ENCODE peak calls at places on chromosomes 4 and X, in ten cellular contexts. C is AG10803; U is colonic mucosa; H is DMS 273 treated with DMSO at 0.1 percent for 48 hours; P is ureter; Q is cardiac fibroblast; O is EH; W is stimulated activated CD8-positive, alpha-beta memory T cell treated with anti-CD3 and anti-CD28 coated beads, Interleukin-4, amount 100 ng/mL, for 48 hours; R is ACHN; F is Caki2. D is an unnamed sample.

GRCh38 chr4:744212-744841 is 38.7 kb downstream of the PCGF3 start:
- DNase-seq in C (no peak), U (no peak), H (no peak), P (no peak), Q (no peak), O (no peak), W (no peak), R (no peak), F (no peak), D (no peak)

GRCh38 chr4:123997736-123998449 is 601.3 kb downstream of the SPRY1 start:
- DNase-seq in C (no peak), U (no peak), H (no peak), P (no peak), Q (no peak), O (no peak), W (no peak), R (no peak), F (no peak), D (no peak)

GRCh38 chr4:1099684-1100335 is 13.6 kb downstream of the RNF212 start:
- DNase-seq in C (no peak), U (peak), H (no peak), P (peak), Q (no peak), O (no peak), W (no peak), R (no peak), F (no peak), D (no peak)

GRCh38 chr4:9792381-9792780 is 10.9 kb downstream of the DRD5 start:
- DNase-seq in C (no peak), U (no peak), H (no peak), P (no peak), Q (no peak), O (no peak), W (no peak), R (no peak), F (no peak), D (no peak)

GRCh38 chr4:16967722-16968121 is 69.3 kb upstream of the LDB2 start:
- DNase-seq in C (peak), U (peak), H (no peak), P (peak), Q (peak), O (peak), W (no peak), R (no peak), F (no peak), D (no peak)

GRCh38 chr4:113278324-113278934 is 229.0 kb downstream of the ANK2 start:
- DNase-seq in C (peak), U (peak), H (peak), P (peak), Q (peak), O (peak), W (peak), R (peak), F (peak), D (peak)

GRCh38 chrX:30301977-30302376 is 7.2 kb downstream of the NR0B1 start:
- DNase-seq in C (peak), U (no peak), H (no peak), P (no peak), Q (peak), O (peak), W (no peak), R (no peak), F (peak), D (no peak)

GRCh38 chrX:103533428-103534216 is 14.3 kb upstream of the RAB40A start:
- DNase-seq in C (peak), U (peak), H (peak), P (peak), Q (peak), O (peak), W (peak), R (peak), F (peak), D (peak)

GRCh38 chr4:99655315-99656081 is 2.1 kb downstream of the C4orf54 start:
- DNase-seq in C (peak), U (no peak), H (no peak), P (peak), Q (peak), O (peak), W (no peak), R (no peak), F (peak), D (no peak)

GRCh38 chr4:83591730-83592129 is 55.8 kb downstream of the GPAT3 start:
- DNase-seq in C (no peak), U (no peak), H (no peak), P (no peak), Q (no peak), O (no peak), W (no peak), R (no peak), F (no peak), D (no peak)

GRCh38 chr4:43360296-43360695 is 467.8 kb downstream of the GRXCR1 start:
- DNase-seq in C (no peak), U (no peak), H (no peak), P (no peak), Q (no peak), O (no peak), W (no peak), R (no peak), F (no peak), D (no peak)

D was measured in mucosa of gallbladder.